ENCODE peak calls at places on chromosomes 1 and 21, in five cellular contexts. P is HepG2, X is GM12878, L is K562, A is upper lobe of left lung. R is an unnamed sample.

GRCh38 chr1:157829210-157829609 is 9.3 kb upstream of the FCRL1 start:
- ATAC-seq in A (no peak), L (no peak), P (no peak), X (no peak), R (no peak)

GRCh38 chr1:65704318-65704717 is 88.4 kb upstream of the PDE4B start:
- ATAC-seq in L (no peak), A (no peak), P (no peak), X (no peak), R (no peak)

GRCh38 chr21:45093064-45093532 is 18.7 kb downstream of the ADARB1 start:
- ATAC-seq in X (no peak), A (peak; percentile 40), P (no peak), L (no peak), R (peak; percentile 61)

GRCh38 chr1:33368431-33368830 is 47.5 kb upstream of the A3GALT2 start:
- ATAC-seq in P (no peak), A (no peak), L (no peak), X (no peak), R (no peak)

GRCh38 chr1:24179251-24179895 is 7.7 kb downstream of the IFNLR1 start:
- ATAC-seq in P (no peak), X (no peak), L (no peak), A (no peak), R (no peak)

GRCh38 chr1:147541672-147542548 is 609 bp downstream of the BCL9 start:
- ATAC-seq in A (peak; percentile 61), P (peak; percentile 55), L (peak; percentile 24), X (no peak), R (peak; percentile 43)

GRCh38 chr1:150259758-150260669 is 2.4 kb downstream of the CA14 start:
- ATAC-seq in A (peak; percentile 33), P (peak; percentile 78), X (no peak), L (peak; percentile 79), R (peak; percentile 19)

GRCh38 chr1:150749720-150750311 is 15.8 kb downstream of the CTSS start:
- ATAC-seq in X (no peak), A (no peak), P (no peak), L (peak; percentile 60), R (no peak)

GRCh38 chr1:109948285-109948630 is 36.3 kb upstream of the AHCYL1 start:
- ATAC-seq in L (no peak), P (peak; percentile 61), X (peak; percentile 47), A (no peak), R (no peak)

GRCh38 chr1:83097715-83098613 is 901.0 kb downstream of the TTLL7 start:
- ATAC-seq in L (no peak), A (no peak), X (no peak), P (no peak), R (no peak)

GRCh38 chr1:119347858-119348257 is 20.7 kb upstream of the HAO2 start:
- ATAC-seq in X (peak; percentile 96), A (no peak), P (no peak), L (no peak), R (no peak)

GRCh38 chr1:57897581-57897980 is 473.7 kb upstream of the DAB1 start:
- ATAC-seq in P (no peak), L (no peak), X (no peak), A (no peak), R (no peak)

GRCh38 chr1:44222397-44223334 is 9.4 kb downstream of the DMAP1 start:
- ATAC-seq in L (no peak), P (no peak), A (no peak), X (no peak), R (no peak)

GRCh38 chr1:200962631-200963030 is 60.9 kb downstream of the KIF21B start:
- ATAC-seq in L (no peak), A (no peak), X (no peak), P (no peak), R (no peak)

GRCh38 chr1:216812966-216813365 is 89.7 kb upstream of the ESRRG start:
- ATAC-seq in P (no peak), X (no peak), A (no peak), L (no peak), R (no peak)

GRCh38 chr1:41802532-41803501 is 115.9 kb downstream of the HIVEP3 start:
- ATAC-seq in X (peak; percentile 50), L (no peak), P (no peak), A (peak; percentile 88), R (peak; percentile 81)

GRCh38 chr1:7525664-7526063 is 245.4 kb upstream of the VAMP3 start:
- ATAC-seq in P (no peak), X (no peak), A (no peak), L (no peak), R (no peak)

GRCh38 chr1:170126691-170127090 is 19.1 kb upstream of the NTMT2 start:
- ATAC-seq in A (peak; percentile 71), P (no peak), X (peak; percentile 100), L (no peak), R (no peak)

GRCh38 chr1:17012775-17013501 is 1.2 kb upstream of the ATP13A2 start:
- ATAC-seq in X (no peak), P (no peak), A (no peak), L (no peak), R (no peak)

GRCh38 chr1:17009706-17010105 is 2.0 kb downstream of the ATP13A2 start:
- ATAC-seq in L (no peak), A (peak; percentile 35), P (no peak), X (peak; percentile 11), R (no peak)

GRCh38 chr1:17010601-17011438 is 908 bp downstream of the ATP13A2 start:
- ATAC-seq in X (peak; percentile 16), A (peak; percentile 64), P (no peak), L (no peak), R (peak; percentile 43)

GRCh38 chr1:17013598-17014320 is 2.0 kb upstream of the ATP13A2 start:
- ATAC-seq in X (no peak), P (no peak), L (no peak), A (no peak), R (no peak)

DNA sequence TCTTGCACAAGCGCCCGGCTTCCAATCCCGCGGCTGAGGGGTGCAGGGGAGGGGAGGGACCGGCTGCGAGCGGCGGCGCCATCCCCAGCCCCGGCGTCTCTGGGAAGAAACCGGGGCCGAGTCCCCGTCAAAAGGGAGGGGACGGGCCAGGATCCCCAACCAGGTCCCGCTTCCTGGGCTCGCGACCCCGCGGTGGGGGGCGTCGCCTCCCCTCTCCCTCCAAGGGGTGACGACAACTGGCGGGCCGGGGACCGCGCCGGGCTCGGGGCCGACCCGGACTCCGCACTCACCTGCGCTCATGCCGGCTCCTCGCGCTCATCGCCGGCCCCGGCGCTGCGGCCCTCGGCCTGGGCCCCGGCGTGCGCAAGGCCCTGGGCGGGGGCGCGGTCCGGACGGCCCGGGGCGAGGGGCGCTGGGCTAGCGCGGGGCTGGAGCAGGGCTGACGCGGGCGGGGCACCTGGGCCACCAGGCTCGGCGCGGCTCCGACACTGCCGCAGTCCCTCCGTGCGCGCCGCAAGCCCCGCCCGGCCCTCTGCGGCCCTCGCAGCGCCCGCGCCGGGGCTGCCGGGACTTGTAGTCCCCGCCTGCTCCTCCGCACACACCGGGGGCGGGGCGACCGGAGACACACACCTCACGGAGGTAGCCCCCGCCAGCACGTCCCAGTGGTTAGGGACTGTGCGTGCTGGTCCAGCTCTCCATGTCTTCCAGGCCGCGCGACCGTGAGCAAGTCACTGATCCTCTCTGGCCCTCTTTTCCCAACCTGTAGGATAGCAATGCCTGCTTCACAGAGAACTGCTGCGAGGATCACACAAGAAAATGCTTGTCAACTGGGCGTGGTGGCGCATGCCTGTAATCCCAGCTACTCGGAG is at the start of gene ATP13A2:
- ATAC-seq in A (peak; percentile 93), L (peak; percentile 99), X (peak; percentile 98), P (peak; percentile 96), R (peak; percentile 94)
- TF ChIP-seq POLR2A in A (no peak), L (no peak), X (peak; percentile 65), P (peak; percentile 71), R (peak; percentile 48)

GRCh38 chr1:220879090-220879508 is at the start of gene HLX:
- ATAC-seq in L (peak; percentile 92), A (peak; percentile 94), P (peak; percentile 67), X (peak; percentile 82), R (peak; percentile 95)

GRCh38 chr1:220878223-220879081 is 791 bp upstream of the HLX start:
- ATAC-seq in P (no peak), L (no peak), A (peak; percentile 13), X (peak; percentile 10), R (peak; percentile 0)

GRCh38 chr1:220875233-220875632 is 4.0 kb upstream of the HLX start:
- ATAC-seq in L (no peak), X (no peak), A (no peak), P (no peak), R (no peak)

GRCh38 chr1:220877348-220878095 is 1.7 kb upstream of the HLX start:
- ATAC-seq in L (no peak), A (no peak), P (no peak), X (no peak), R (no peak)

GRCh38 chr1:220876511-220877347 is 2.5 kb upstream of the HLX start:
- ATAC-seq in L (no peak), X (no peak), A (no peak), P (no peak), R (no peak)
- TF ChIP-seq EP300 in L (no peak), X (no peak), A (no peak), P (no peak), R (no peak)

DNA sequence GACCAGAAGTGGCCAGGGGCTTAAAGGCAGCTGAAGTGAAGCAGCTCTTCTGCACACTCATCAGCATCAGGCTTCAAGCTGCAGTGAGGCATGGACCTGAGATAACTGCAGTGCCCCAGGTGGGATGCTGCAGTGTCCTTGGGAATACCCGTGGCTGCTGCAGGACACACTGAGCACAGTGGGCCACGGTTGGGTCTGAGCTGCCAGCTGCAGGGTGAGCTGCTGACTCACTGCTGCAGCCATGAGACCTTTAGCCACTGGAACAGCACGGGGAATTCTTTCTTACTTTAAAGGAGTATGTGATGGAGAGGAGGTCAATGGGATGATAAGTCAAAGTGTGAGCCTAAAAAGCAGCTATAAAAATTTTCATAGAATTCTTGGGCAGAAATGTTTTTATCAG is 102.1 kb downstream of the XCL2 start:
- ATAC-seq in P (no peak), L (no peak), A (no peak), X (no peak), R (no peak)
- TF ChIP-seq POLR2A in P (no peak), L (no peak), A (no peak), X (no peak), R (no peak)

GRCh38 chr1:22788298-22788697 is 77.7 kb downstream of the EPHB2 start:
- ATAC-seq in P (no peak), X (no peak), A (no peak), L (no peak), R (no peak)

GRCh38 chr1:22791736-22792325 is 81.2 kb downstream of the EPHB2 start:
- ATAC-seq in P (peak; percentile 28), A (peak; percentile 48), X (no peak), L (no peak), R (no peak)

GRCh38 chr1:22787636-22788035 is 77.0 kb downstream of the EPHB2 start:
- ATAC-seq in X (no peak), L (no peak), A (no peak), P (no peak), R (no peak)

GRCh38 chr1:22790232-22791008 is 79.8 kb downstream of the EPHB2 start:
- ATAC-seq in P (no peak), L (no peak), A (peak; percentile 52), X (no peak), R (no peak)

DNA sequence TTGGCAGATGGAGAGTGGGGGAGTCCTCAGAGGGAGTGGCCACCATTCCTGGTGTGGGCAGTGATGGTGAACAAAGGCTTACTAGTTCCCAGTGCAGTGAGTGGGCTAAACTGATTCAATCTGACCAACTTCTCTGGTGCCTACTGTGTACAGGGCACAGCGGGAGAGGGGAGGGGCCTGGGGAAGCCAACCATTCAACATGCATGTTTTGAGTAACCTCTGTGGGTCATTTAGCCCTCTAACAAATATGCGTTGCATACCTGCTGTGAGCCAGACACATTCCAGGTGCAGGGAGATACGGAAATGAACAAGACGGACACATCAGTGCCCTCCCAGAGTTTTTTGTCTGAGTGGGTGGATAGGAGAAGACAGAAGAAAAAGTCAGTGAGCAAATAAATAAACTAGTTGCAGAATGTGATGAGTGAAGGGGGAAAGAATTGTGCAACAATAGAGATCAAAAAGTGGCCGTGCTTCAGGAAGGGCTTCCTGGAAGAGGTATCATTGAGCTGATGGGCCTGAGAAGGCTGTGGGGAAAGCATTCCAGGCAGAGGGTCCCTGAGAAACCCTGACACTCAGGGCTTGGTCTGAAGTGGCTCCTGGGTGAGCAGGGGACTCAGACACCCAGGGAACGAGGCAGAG is 78.8 kb downstream of the EPHB2 start:
- ATAC-seq in L (no peak), P (no peak), A (no peak), X (no peak), R (no peak)
- TF ChIP-seq EP300 in L (no peak), P (no peak), A (no peak), X (no peak), R (no peak)

R was measured in gastroesophageal sphincter.